ENCODE peak calls at places on chromosomes 7 and 10, in five cellular contexts. E is naive thymus-derived CD4-positive, alpha-beta T cell; T is left ventricle myocardium inferior; N is HepG2; I is uterus. B is an unnamed sample. For H3K4me1, the result is how much of the 10 kb centered on the place peaks cover.

GRCh38 chr7:173120-173918 is 19.1 kb upstream of the FAM20C start:
- DNase-seq in E (no peak), T (no peak), N (no peak), I (no peak), B (peak)

GRCh38 chr10:132078746-132079345 is 13.1 kb downstream of the JAKMIP3 start:
- DNase-seq in E (no peak), T (no peak), N (no peak), I (no peak), B (no peak)

GRCh38 chr7:101536232-101536631 is 92.9 kb downstream of the MYL10 start:
- DNase-seq in E (no peak), T (peak), N (peak), I (peak), B (peak)

GRCh38 chr7:108134486-108134885 is 4.3 kb upstream of the LAMB4 start:
- DNase-seq in E (no peak), T (no peak), N (no peak), I (no peak), B (no peak)

GRCh38 chr10:31656820-31657470 is 271.7 kb downstream of the ARHGAP12 start:
- DNase-seq in E (no peak), T (no peak), N (no peak), I (no peak), B (no peak)

GRCh38 chr7:26490631-26491624 is 199.3 kb downstream of the SNX10 start:
- DNase-seq in E (no peak), T (no peak), N (no peak), I (no peak), B (no peak)

GRCh38 chr7:33632322-33632721 is 273.0 kb upstream of the BMPER start:
- DNase-seq in E (no peak), T (no peak), N (no peak), I (no peak), B (no peak)

GRCh38 chr7:73517241-73517995 is 4.7 kb downstream of the BAZ1B start:
- DNase-seq in E (no peak), T (no peak), N (no peak), I (no peak), B (no peak)

GRCh38 chr7:87226495-87226894 is 7.0 kb upstream of the TMEM243 start:
- DNase-seq in E (no peak), T (no peak), N (no peak), I (no peak), B (no peak)

GRCh38 chr10:88234332-88234731 is 348.8 kb downstream of the RNLS start:
- DNase-seq in E (no peak), T (no peak), N (no peak), I (no peak), B (no peak)

GRCh38 chr7:17307033-17307432 is 8.6 kb downstream of the AHR start:
- DNase-seq in E (no peak), T (no peak), N (peak), I (no peak), B (peak)

GRCh38 chr7:17307969-17308648 is 9.7 kb downstream of the AHR start:
- DNase-seq in E (no peak), T (no peak), N (no peak), I (no peak), B (no peak)

GRCh38 chr7:17304926-17305325 is 6.5 kb downstream of the AHR start:
- DNase-seq in E (no peak), T (no peak), N (no peak), I (no peak), B (peak)

GRCh38 chr7:17307558-17307957 is 9.1 kb downstream of the AHR start:
- DNase-seq in E (no peak), T (no peak), N (no peak), I (no peak), B (peak)

DNA sequence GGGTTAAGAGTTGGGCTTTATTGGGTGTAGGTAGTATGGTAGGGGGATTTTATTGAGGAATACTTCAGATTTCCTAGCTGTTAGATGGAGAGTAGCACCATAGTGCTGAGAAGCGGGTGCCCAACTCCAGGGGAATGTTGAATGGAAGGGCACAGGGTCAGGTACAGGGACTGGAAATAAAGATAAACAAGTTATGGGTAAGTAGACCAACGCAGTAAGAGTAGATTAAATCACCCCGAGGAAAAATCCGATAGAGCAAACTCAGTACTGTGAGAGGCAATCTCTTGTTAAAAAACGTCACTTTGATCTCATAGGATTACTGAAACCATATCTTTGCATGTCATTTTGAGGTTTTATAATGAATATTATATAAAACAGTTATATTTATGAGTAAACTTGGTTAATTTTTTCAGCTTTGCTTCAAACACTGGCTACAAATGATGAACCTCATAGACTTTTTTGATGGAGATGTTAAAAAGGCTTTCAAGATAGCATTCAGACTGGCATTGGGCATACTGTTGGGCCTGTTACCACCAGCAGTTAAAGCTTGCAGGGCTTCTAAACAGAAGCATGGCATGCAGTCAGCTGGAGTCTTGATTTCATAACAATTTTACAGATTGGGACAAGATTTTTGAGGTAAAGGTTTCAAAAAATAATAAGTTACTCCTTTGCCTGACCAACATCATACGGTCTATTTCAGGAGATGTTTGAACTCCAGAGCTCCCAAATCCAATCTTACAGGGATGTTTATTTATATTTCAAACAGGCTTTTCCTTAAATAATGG is 7.1 kb downstream of the AHR start:
- DNase-seq in E (no peak), T (no peak), N (no peak), I (no peak), B (no peak)
- H3K4me1 ChIP-seq in E (under half), T (half or more), N (half or more), I (under half), B (under half)

DNA sequence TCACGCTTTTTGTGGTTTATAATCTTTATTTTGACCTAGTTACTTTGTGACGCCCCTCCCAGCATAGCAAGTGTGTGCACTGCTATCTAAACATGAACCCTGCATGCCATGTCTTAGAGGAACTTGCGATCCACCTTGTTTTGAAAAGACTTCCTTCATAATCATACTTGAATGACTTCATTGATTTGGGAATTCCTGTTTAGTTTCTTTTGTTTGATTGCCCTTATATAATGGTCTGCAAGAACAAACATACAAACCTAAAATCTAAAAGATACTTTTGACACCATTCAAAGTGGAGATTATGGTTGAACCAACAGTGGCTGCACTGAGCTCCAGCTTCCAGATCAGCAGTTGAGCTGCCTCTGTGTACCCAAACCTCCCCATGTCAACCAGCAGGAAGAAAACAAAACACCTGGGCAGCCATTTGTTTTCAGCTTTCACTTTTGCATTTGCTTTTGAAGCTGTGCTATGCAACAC is 132.6 kb downstream of the CELF2 start:
- DNase-seq in E (peak), T (no peak), N (no peak), I (no peak), B (no peak)
- H3K4me1 ChIP-seq in E (half or more), T (half or more), N (under half), I (under half), B (under half)

GRCh38 chr7:130940326-130940725 is 206.3 kb upstream of the KLF14 start:
- DNase-seq in E (no peak), T (no peak), N (no peak), I (no peak), B (no peak)
- H3K4me1 ChIP-seq in E (half or more), T (half or more), N (half or more), I (under half), B (half or more)

DNA sequence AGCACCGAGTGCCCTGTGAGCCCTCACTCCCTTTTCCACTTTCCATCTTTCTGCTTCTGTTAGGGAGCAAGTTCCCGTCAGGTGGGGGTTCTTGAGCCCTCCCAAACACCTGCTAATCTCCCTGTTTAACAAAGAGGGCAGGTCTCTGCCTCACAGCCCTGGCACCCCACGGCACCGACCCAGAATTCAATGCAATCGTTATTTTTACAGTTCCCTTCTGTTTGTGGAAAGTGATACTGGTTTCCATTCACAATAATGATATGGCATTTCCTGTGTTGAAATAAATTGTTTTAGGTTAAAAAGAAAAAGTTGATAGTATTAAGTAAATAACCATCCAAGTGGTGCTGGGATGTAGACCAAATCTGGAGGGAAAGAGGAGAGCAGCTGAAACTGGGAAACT is 38.8 kb upstream of the SLC29A3 start:
- DNase-seq in E (no peak), T (no peak), N (no peak), I (no peak), B (no peak)
- H3K4me1 ChIP-seq in E (under half), T (under half), N (under half), I (under half), B (under half)

DNA sequence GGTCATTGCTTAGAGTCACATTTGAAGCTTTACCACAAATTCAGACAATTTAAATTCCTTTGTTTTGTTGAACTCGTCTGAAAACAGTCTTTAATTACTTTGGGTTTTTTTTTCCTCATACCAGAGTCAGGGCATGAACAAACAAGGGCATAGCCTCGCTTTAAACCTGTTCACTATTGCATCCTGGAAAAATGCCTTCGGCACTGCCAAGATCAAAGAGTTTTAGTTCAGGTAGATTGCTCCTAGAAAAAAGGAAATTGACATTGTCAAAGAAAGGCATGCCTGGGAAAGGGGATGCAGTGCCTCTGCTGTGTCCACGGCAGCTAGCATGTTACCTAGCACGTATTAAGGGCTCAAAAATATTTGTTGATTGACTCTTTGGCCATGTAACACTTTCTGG is 235.1 kb downstream of the ARHGAP21 start:
- DNase-seq in E (no peak), T (no peak), N (peak), I (no peak), B (no peak)
- H3K4me1 ChIP-seq in E (under half), T (under half), N (under half), I (under half), B (under half)

GRCh38 chr7:50717186-50717585 is 65.5 kb downstream of the GRB10 start:
- DNase-seq in E (no peak), T (no peak), N (no peak), I (no peak), B (no peak)

GRCh38 chr7:50713357-50713965 is 69.2 kb downstream of the GRB10 start:
- DNase-seq in E (no peak), T (no peak), N (no peak), I (no peak), B (no peak)

GRCh38 chr7:50711271-50712175 is 71.2 kb downstream of the GRB10 start:
- DNase-seq in E (no peak), T (peak), N (no peak), I (no peak), B (no peak)

GRCh38 chr7:50712527-50713356 is 70.0 kb downstream of the GRB10 start:
- DNase-seq in E (no peak), T (no peak), N (no peak), I (no peak), B (no peak)

DNA sequence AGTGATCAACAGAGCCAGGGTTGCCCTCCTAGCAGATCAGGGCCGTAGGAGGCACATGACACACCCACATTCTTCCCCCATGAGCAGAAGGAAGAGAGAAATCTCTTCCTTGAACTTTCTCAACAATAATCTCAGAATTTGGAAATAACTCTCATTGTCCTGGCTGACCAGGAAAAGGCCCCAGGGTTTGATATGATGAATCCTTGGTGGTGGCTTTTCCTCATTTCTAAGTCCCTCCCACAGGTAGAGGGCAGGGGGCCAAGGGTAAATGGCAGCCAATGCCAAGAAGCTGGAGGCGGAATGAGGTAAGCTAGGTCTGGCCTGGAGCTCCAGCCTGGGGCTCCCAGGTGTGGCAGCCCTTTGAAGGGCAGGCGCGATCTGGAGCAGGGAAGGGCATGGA is 67.8 kb downstream of the GRB10 start:
- DNase-seq in E (no peak), T (no peak), N (no peak), I (no peak), B (no peak)
- H3K4me1 ChIP-seq in E (under half), T (half or more), N (under half), I (under half), B (under half)